ENCODE peak calls at places on chromosomes 2 and 18, in four cellular contexts. H is AG04450; Q is CD4-positive, alpha-beta memory T cell; N is fibroblast of lung. K is an unnamed sample. For H3K27me3, the result is how much of the 10 kb centered on the place peaks cover.

GRCh38 chr18:58218111-58218510 is 174.1 kb downstream of the NEDD4L start:
- DNase-seq in H (no peak), Q (no peak), N (peak), K (peak)

GRCh38 chr2:173716458-173717052 is 248.6 kb downstream of the SP3 start:
- DNase-seq in H (no peak), Q (no peak), N (no peak), K (no peak)

GRCh38 chr2:114949228-114949804 is 506.9 kb downstream of the DPP10 start:
- DNase-seq in H (no peak), Q (no peak), N (no peak), K (no peak)

GRCh38 chr2:118224144-118224887 is 136.0 kb downstream of the INSIG2 start:
- DNase-seq in H (no peak), Q (no peak), N (peak), K (peak)

GRCh38 chr18:10188971-10189810 is 265.2 kb upstream of the APCDD1 start:
- DNase-seq in H (no peak), Q (peak), N (no peak), K (no peak)

GRCh38 chr2:226403360-226403759 is 396.3 kb downstream of the IRS1 start:
- DNase-seq in H (no peak), Q (no peak), N (peak), K (no peak)

GRCh38 chr2:165682546-165682945 is 111.5 kb downstream of the GALNT3 start:
- DNase-seq in H (no peak), Q (no peak), N (no peak), K (no peak)

GRCh38 chr2:54635554-54636152 is 87.8 kb upstream of the EML6 start:
- DNase-seq in H (no peak), Q (no peak), N (no peak), K (no peak)

GRCh38 chr2:60309941-60310680 is 243.3 kb downstream of the BCL11A start:
- DNase-seq in H (no peak), Q (no peak), N (no peak), K (no peak)

GRCh38 chr18:77087391-77088141 is 45.0 kb downstream of the MBP start:
- DNase-seq in H (no peak), Q (no peak), N (peak), K (peak)

GRCh38 chr2:225083276-225083675 is 41.0 kb upstream of the DOCK10 start:
- DNase-seq in H (no peak), Q (no peak), N (no peak), K (no peak)

GRCh38 chr18:44098551-44099098 is 582.1 kb upstream of the SETBP1 start:
- DNase-seq in H (no peak), Q (no peak), N (peak), K (no peak)

GRCh38 chr2:96024336-96025106 is 10.2 kb downstream of the GPAT2 start:
- DNase-seq in H (no peak), Q (no peak), N (no peak), K (no peak)

GRCh38 chr2:100562613-100563406 is at the start of gene PDCL3:
- DNase-seq in H (peak), Q (peak), N (peak), K (peak)

GRCh38 chr2:187775651-187776050 is 221.4 kb upstream of the TFPI start:
- DNase-seq in H (no peak), Q (no peak), N (no peak), K (no peak)

GRCh38 chr2:201821080-201821479 is 14.7 kb downstream of the CDK15 start:
- DNase-seq in H (no peak), Q (no peak), N (no peak), K (no peak)

GRCh38 chr2:226911932-226912331 is 76.1 kb downstream of the RHBDD1 start:
- DNase-seq in H (no peak), Q (no peak), N (peak), K (no peak)

GRCh38 chr2:206693399-206694137 is 24.6 kb downstream of the DYTN start:
- DNase-seq in H (peak), Q (no peak), N (peak), K (peak)

GRCh38 chr2:86333378-86333777 is 4.0 kb downstream of the REEP1 start:
- DNase-seq in H (no peak), Q (no peak), N (no peak), K (no peak)

GRCh38 chr2:68258854-68259253 is 6.5 kb upstream of the PPP3R1 start:
- DNase-seq in H (no peak), Q (no peak), N (no peak), K (no peak)

GRCh38 chr2:70461981-70462876 is 91.4 kb downstream of the TGFA start:
- DNase-seq in H (no peak), Q (no peak), N (no peak), K (no peak)
- H3K27me3 ChIP-seq in H (under half), Q (under half), N (under half), K (under half)

GRCh38 chr2:196259507-196260481 is 88.4 kb upstream of the STK17B start:
- DNase-seq in H (no peak), Q (peak), N (peak), K (no peak)
- H3K27ac ChIP-seq in H (no peak), Q (peak), N (no peak), K (no peak)

GRCh38 chr2:181613241-181613640 is 43.7 kb downstream of the CERKL start:
- DNase-seq in H (no peak), Q (no peak), N (no peak), K (no peak)

GRCh38 chr2:181605889-181606837 is 50.7 kb downstream of the CERKL start:
- DNase-seq in H (no peak), Q (no peak), N (no peak), K (no peak)

GRCh38 chr2:181602017-181602416 is 54.9 kb downstream of the CERKL start:
- DNase-seq in H (no peak), Q (no peak), N (no peak), K (no peak)

GRCh38 chr2:181607629-181608627 is 49.0 kb downstream of the CERKL start:
- DNase-seq in H (no peak), Q (no peak), N (no peak), K (no peak)
- H3K4me3 ChIP-seq in H (no peak), Q (no peak), N (no peak), K (no peak)

DNA sequence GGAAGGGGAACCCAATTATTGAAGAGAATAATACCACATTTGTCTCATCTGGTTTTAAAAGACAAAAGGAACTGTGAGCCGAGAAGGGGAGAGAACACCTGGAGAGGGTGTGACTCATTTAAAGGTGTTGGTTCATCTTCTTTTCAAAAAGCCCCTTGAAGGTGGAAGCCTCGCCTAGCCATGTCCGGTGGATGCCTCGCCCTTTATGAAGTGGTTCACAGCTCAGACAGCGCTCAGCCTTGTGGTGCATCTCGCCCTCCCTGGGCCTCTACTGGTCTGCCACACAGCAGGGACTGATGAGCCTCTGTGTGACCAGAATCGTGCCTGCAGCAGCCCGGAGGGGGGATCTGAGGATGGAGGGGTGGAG is 290.0 kb upstream of the CXCR4 start:
- DNase-seq in H (no peak), Q (no peak), N (no peak), K (no peak)
- H3K27me3 ChIP-seq in H (under half), Q (under half), N (under half), K (under half)

K was measured in colonic mucosa.